ENCODE peak calls at places on chromosomes 3 and 15, in eight cellular contexts. C is aorta, X is psoas muscle, M is uterus, D is DND-41, F is left ventricle myocardium inferior, Q is stomach, T is right cardiac atrium. G is an unnamed sample.

GRCh38 chr3:50028336-50028735 is 60.4 kb upstream of the RBM5 start:
- DNase-seq in C (no peak), X (no peak), M (no peak), D (no peak), F (no peak), Q (no peak), T (no peak), G (no peak)

GRCh38 chr15:39784125-39784524 is 1.5 kb upstream of the FSIP1 start:
- DNase-seq in C (no peak), X (no peak), M (no peak), D (no peak), F (no peak), Q (no peak), T (no peak), G (no peak)

GRCh38 chr3:12926660-12927059 is 85.3 kb upstream of the RPL32 start:
- DNase-seq in C (no peak), X (no peak), M (no peak), D (no peak), F (peak), Q (peak), T (no peak), G (peak)

GRCh38 chr3:34174740-34175139 is 376.3 kb downstream of the PDCD6IP start:
- DNase-seq in C (no peak), X (no peak), M (no peak), D (peak), F (no peak), Q (no peak), T (no peak), G (no peak)

GRCh38 chr3:45870099-45870498 is 16.2 kb upstream of the CCR9 start:
- DNase-seq in C (no peak), X (no peak), M (no peak), D (peak), F (no peak), Q (no peak), T (no peak), G (no peak)

GRCh38 chr15:74616020-74616939 is 644 bp downstream of the CLK3 start:
- DNase-seq in C (peak), X (peak), M (peak), D (peak), F (peak), Q (peak), T (peak), G (peak)

GRCh38 chr3:161069441-161070251 is 35.5 kb downstream of the B3GALNT1 start:
- DNase-seq in C (no peak), X (no peak), M (no peak), D (peak), F (no peak), Q (no peak), T (no peak), G (peak)

GRCh38 chr3:194084284-194084683 is 51.7 kb upstream of the HES1 start:
- DNase-seq in C (no peak), X (no peak), M (no peak), D (no peak), F (no peak), Q (no peak), T (no peak), G (no peak)

GRCh38 chr3:88863196-88863595 is 244.2 kb upstream of the EPHA3 start:
- DNase-seq in C (no peak), X (no peak), M (no peak), D (no peak), F (no peak), Q (no peak), T (no peak), G (no peak)

GRCh38 chr3:190429681-190430080 is 20.0 kb downstream of the TMEM207 start:
- DNase-seq in C (no peak), X (no peak), M (no peak), D (no peak), F (no peak), Q (no peak), T (no peak), G (no peak)

GRCh38 chr15:59819047-59819446 is 129.9 kb upstream of the BNIP2 start:
- DNase-seq in C (no peak), X (no peak), M (no peak), D (no peak), F (no peak), Q (no peak), T (no peak), G (no peak)

GRCh38 chr15:63319065-63319464 is 41.7 kb downstream of the APH1B start:
- DNase-seq in C (no peak), X (no peak), M (no peak), D (no peak), F (no peak), Q (no peak), T (no peak), G (no peak)

GRCh38 chr3:45106874-45107273 is 39.3 kb downstream of the CDCP1 start:
- DNase-seq in C (no peak), X (no peak), M (no peak), D (no peak), F (no peak), Q (no peak), T (no peak), G (no peak)

GRCh38 chr3:183181606-183182005 is 19.1 kb upstream of the LAMP3 start:
- DNase-seq in C (no peak), X (no peak), M (no peak), D (no peak), F (no peak), Q (no peak), T (no peak), G (no peak)

GRCh38 chr3:14125193-14126016 is 553 bp downstream of the TMEM43 start:
- DNase-seq in C (peak), X (no peak), M (peak), D (peak), F (peak), Q (peak), T (peak), G (peak)

GRCh38 chr15:81001180-81002003 is 669 bp downstream of the TLNRD1 start:
- DNase-seq in C (peak), X (peak), M (peak), D (peak), F (peak), Q (peak), T (peak), G (peak)

GRCh38 chr3:115217678-115218451 is 70.8 kb upstream of the ZBTB20 start:
- DNase-seq in C (no peak), X (no peak), M (peak), D (peak), F (no peak), Q (no peak), T (no peak), G (no peak)

GRCh38 chr3:17632401-17633100 is 109.9 kb downstream of the TBC1D5 start:
- DNase-seq in C (no peak), X (no peak), M (no peak), D (no peak), F (no peak), Q (no peak), T (no peak), G (no peak)

GRCh38 chr3:57064615-57065014 is 4.2 kb downstream of the SPATA12 start:
- DNase-seq in C (no peak), X (no peak), M (no peak), D (no peak), F (no peak), Q (no peak), T (no peak), G (no peak)

GRCh38 chr3:57069471-57070010 is 9.1 kb downstream of the SPATA12 start:
- DNase-seq in C (no peak), X (no peak), M (no peak), D (no peak), F (no peak), Q (no peak), T (no peak), G (peak)

GRCh38 chr3:57065588-57065987 is 5.1 kb downstream of the SPATA12 start:
- DNase-seq in C (no peak), X (no peak), M (no peak), D (no peak), F (no peak), Q (no peak), T (no peak), G (no peak)

GRCh38 chr3:57066471-57066870 is 6.0 kb downstream of the SPATA12 start:
- DNase-seq in C (no peak), X (no peak), M (no peak), D (no peak), F (no peak), Q (no peak), T (no peak), G (no peak)

GRCh38 chr3:57068437-57069089 is 8.1 kb downstream of the SPATA12 start:
- DNase-seq in C (peak), X (peak), M (peak), D (no peak), F (peak), Q (no peak), T (peak), G (peak)
- H3K27ac ChIP-seq in C (no peak), X (no peak), M (peak), D (no peak), F (peak), Q (no peak), T (peak), G (peak)

DNA sequence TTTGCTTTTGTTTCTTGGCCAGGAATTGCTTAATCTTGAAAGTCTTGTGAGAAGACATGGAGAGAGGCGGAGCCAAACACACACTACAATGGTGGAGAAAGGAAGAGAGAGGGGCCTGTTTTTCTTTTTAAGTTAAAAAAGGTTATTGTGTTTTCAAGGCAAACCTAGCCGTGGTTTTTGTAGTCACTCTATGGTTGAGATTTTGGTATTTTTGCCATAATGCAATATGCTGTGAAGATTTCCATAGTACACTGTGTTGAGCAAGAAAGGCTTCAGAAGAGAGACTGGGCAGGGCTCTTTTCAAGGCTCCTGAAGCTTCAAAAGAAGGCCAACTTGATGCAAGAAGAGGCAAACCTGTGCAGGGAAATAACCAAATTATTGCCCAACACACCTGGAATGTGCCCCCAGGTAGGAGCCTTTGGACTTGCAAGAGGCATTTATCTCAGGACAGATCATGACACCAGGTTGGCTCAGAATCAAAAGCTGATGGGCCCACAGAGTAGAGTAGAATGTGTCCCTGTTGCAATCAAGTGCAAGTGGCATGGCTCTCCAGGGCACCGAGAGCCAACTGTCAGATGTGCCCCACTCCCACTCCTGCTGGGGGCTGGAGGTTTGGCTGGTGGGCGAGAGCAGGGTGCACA is 22.1 kb downstream of the AMOTL2 start:
- DNase-seq in C (no peak), X (peak), M (peak), D (no peak), F (no peak), Q (no peak), T (no peak), G (peak)
- H3K27ac ChIP-seq in C (no peak), X (peak), M (peak), D (no peak), F (peak), Q (no peak), T (peak), G (peak)

DNA sequence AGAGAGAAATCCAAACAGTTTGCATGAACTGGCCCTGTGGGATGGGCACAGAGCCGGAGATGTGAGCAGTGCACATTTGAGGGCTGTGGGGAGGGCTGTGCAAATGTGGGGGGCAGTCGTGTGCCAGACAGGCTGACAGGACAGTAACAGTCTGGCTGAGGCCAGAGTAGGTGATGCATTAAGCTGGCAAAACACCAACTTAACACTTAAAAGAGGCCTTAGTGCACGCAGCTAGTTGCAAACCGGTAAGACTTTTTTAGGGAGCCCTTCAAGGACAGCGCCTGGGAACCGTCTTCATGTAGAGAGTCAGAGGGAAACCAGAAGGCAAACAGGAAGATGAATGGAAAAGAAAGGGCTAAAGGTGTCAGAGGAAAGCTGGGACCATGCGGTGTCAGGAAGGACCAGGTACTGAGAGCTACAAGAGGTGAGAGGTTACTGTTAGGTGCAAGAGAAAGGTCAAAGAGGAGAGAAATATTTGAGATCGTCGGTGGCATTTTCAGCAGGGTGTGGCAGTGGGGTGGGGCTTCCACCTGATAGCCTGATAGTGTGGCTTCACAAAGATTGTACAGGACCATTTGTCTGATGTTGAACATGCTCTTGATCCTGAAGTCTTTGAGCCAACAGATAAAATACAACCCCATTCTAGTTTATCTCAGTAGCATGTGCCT is 30.0 kb upstream of the CHD2 start:
- DNase-seq in C (no peak), X (no peak), M (no peak), D (no peak), F (no peak), Q (no peak), T (no peak), G (peak)
- H3K27ac ChIP-seq in C (no peak), X (peak), M (no peak), D (no peak), F (peak), Q (no peak), T (no peak), G (peak)

DNA sequence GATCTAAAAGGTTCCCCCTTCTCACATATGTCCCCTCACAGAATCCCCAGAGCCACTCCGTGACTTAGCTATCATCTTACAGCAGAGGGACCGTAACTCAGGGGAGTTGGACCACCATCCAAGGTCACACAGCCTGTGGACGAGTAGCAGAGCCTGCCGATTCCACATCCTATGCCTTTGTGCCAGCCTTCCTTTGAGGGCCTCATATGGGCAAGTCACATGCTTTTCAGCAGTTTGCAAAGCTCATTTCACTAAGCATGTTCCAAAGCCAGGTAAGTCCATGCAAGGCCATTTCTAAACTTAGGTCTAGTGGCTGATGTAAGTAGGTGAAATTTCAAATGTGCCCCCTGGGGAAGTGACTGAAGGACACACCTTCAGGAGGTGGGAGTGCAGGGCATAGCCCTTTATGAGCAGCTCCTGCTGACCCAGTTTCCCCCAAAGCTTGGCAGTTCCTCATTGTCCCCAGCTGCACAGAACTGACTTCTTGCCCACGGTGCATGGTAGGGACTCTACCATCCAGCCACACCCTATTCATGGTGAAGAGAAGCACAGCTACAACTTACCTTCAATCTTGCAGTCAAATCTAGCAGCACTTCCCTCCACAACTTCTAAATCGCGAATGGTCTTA is 33.3 kb upstream of the HACD2 start:
- DNase-seq in C (no peak), X (no peak), M (no peak), D (no peak), F (no peak), Q (no peak), T (no peak), G (no peak)
- H3K27ac ChIP-seq in C (peak), X (no peak), M (peak), D (no peak), F (peak), Q (no peak), T (no peak), G (no peak)

DNA sequence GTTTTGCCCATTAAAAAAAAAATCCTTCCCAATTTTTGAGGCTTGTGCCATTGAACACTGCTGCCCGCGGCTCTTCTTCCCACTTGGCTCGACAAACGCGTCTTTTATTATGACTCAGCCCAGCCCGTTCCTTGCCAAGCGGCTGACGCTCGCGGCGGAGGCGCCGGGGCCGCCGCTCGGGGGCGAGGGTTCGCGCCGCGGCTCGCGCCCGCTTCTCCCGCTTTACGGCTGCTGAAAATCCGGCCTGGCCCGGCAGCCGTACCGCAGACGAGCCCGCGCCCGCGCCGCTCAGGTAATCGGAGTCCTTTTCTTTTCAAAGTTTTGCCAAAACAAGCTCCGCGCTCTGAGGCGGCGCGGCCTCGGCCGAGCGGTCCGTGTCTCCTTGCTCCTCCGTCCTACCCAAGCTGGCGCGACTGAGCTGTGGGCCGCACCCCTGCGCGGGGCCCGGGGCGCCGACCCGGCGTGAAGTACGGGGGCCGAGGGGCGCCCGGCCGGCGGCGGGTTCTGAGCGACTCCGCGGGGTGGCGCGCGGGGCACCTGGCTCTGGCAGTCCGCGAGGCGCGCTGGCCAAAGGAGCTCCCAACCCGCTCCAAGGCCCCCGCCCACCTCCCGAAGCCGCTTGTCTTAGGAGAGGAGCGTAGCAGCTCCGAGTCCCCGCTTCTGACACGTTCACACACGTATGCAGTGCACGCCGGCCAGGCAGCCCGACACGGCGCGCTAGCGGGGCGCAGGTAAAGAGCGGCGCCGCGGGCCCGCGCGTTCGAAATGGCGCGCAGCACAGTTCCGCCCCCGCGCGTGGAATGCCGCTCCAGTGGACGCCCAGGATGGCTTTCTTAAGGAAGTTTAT is 418.2 kb upstream of the NAALADL2 start:
- DNase-seq in C (peak), X (peak), M (peak), D (peak), F (peak), Q (peak), T (peak), G (peak)
- H3K27ac ChIP-seq in C (peak), X (peak), M (peak), D (no peak), F (peak), Q (peak), T (peak), G (peak)

DNA sequence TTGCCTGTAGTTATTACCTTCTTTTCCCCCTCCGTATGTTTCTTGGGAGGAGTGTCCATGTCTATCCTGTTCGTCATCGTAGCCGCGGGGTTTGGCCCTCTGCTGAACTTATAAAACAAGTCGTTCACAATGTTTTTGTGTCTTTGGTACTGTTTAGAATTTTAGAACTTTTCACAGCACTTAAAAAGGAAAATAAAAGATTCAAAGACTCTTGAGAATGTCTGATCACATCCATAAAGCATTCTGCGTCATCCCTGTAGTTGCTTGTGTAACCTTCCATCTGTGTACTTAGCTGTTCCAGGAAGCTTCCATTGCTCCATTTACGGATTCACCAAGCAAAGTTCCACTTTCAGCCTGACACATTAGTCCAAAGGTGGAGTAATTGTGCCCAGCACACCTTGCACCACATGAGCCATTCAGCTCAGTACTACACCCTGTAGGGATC is 677.1 kb upstream of the NR2F2 start:
- DNase-seq in C (no peak), X (no peak), M (no peak), D (no peak), F (no peak), Q (no peak), T (no peak), G (no peak)
- H3K27ac ChIP-seq in C (no peak), X (no peak), M (no peak), D (no peak), F (no peak), Q (no peak), T (no peak), G (no peak)

GRCh38 chr3:79419222-79419621 is 348.6 kb downstream of the ROBO1 start:
- DNase-seq in C (no peak), X (no peak), M (no peak), D (no peak), F (no peak), Q (no peak), T (no peak), G (no peak)

GRCh38 chr3:79414035-79414434 is 353.8 kb downstream of the ROBO1 start:
- DNase-seq in C (no peak), X (no peak), M (no peak), D (no peak), F (no peak), Q (no peak), T (no peak), G (no peak)

GRCh38 chr3:79410617-79411016 is 357.2 kb downstream of the ROBO1 start:
- DNase-seq in C (no peak), X (no peak), M (no peak), D (no peak), F (no peak), Q (no peak), T (no peak), G (no peak)

GRCh38 chr3:79415351-79415750 is 352.4 kb downstream of the ROBO1 start:
- DNase-seq in C (no peak), X (no peak), M (no peak), D (no peak), F (no peak), Q (no peak), T (no peak), G (no peak)

DNA sequence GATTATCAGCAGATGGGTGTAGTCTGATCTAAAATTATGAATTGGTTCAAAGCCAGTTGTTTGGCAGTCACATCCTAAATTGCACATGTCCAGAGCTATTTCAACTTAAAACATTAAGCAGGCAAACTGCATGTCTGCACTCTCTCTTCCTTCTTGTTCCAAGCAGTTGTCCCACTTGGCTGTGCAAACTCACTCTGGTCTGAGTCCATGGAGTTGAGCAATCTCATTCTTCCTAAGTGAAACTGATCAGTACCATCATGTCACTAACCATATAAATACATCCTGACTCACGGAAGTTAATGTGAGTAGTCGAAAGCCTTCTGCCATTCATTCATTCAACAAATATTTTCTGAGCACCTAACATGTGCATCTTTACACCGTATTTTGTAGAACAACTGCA is 353.0 kb downstream of the ROBO1 start:
- DNase-seq in C (no peak), X (peak), M (peak), D (no peak), F (peak), Q (no peak), T (peak), G (no peak)
- H3K27ac ChIP-seq in C (no peak), X (no peak), M (no peak), D (no peak), F (no peak), Q (no peak), T (no peak), G (no peak)

G was measured in thyroid gland.